ENCODE peak calls at places on chromosome 22, in six cellular contexts. J, I, A, P, Q and T are unnamed samples. For H3K9me3, the result is how much of the 10 kb centered on the place peaks cover.

GRCh38 chr22:40196628-40197027 is 18.9 kb downstream of the TNRC6B start:
- DNase-seq in J (no peak), A (peak), I (no peak), Q (no peak), P (no peak), T (no peak)

GRCh38 chr22:33379836-33380235 is 321.7 kb upstream of the SYN3 start:
- DNase-seq in I (no peak), J (no peak), A (no peak), Q (no peak), P (no peak), T (no peak)

GRCh38 chr22:21937821-21938070 is 14.9 kb downstream of the PPM1F start:
- DNase-seq in Q (no peak), A (peak), P (no peak), I (no peak), J (no peak), T (no peak)

GRCh38 chr22:46055176-46055850 is 78.4 kb upstream of the WNT7B start:
- DNase-seq in Q (peak), I (no peak), A (peak), J (peak), P (peak), T (no peak)

GRCh38 chr22:38569972-38570840 is at the start of gene DMC1:
- DNase-seq in J (peak), A (peak), I (peak), Q (peak), P (peak), T (peak)

GRCh38 chr22:22788460-22789037 is 99.1 kb upstream of the IGLL5 start:
- DNase-seq in I (no peak), J (no peak), Q (no peak), A (no peak), P (no peak), T (no peak)

GRCh38 chr22:50691521-50691920 is 18.9 kb downstream of the SHANK3 start:
- DNase-seq in J (no peak), I (no peak), P (no peak), A (peak), Q (peak), T (peak)

GRCh38 chr22:50215297-50216049 is 14.7 kb downstream of the SELENOO start:
- DNase-seq in I (no peak), P (no peak), A (no peak), J (no peak), Q (no peak), T (no peak)

GRCh38 chr22:41308544-41308947 is 7.2 kb downstream of the ZC3H7B start:
- DNase-seq in A (peak), I (no peak), J (no peak), P (no peak), Q (no peak), T (no peak)

GRCh38 chr22:37074537-37074936 is 23.0 kb downstream of the KCTD17 start:
- DNase-seq in A (no peak), P (no peak), J (no peak), I (no peak), Q (no peak), T (no peak)

GRCh38 chr22:45971389-45972028 is 5.5 kb downstream of the WNT7B start:
- DNase-seq in A (peak), Q (no peak), I (no peak), P (no peak), J (no peak), T (no peak)

GRCh38 chr22:27880778-27881394 is 38.2 kb downstream of the PITPNB start:
- DNase-seq in I (peak), P (peak), Q (peak), J (no peak), A (no peak), T (no peak)

GRCh38 chr22:31179345-31179744 is 19.4 kb downstream of the RNF185 start:
- DNase-seq in J (peak), P (peak), Q (no peak), A (no peak), I (no peak), T (no peak)

GRCh38 chr22:50506611-50507420 is 686 bp downstream of the LMF2 start:
- DNase-seq in A (peak), Q (peak), P (no peak), J (no peak), I (no peak), T (no peak)

GRCh38 chr22:22463855-22464540 is 44.5 kb downstream of the ZNF280B start:
- DNase-seq in Q (peak), I (peak), A (no peak), J (no peak), P (peak), T (peak)

GRCh38 chr22:27561301-27561820 is 240.2 kb downstream of the MN1 start:
- DNase-seq in J (no peak), Q (no peak), I (no peak), A (no peak), P (no peak), T (no peak)

GRCh38 chr22:25942989-25943411 is 201.0 kb downstream of the MYO18B start:
- DNase-seq in P (peak), I (no peak), J (no peak), A (no peak), Q (peak), T (no peak)

GRCh38 chr22:41857160-41857859 is 24.4 kb downstream of the SREBF2 start:
- DNase-seq in P (peak), I (peak), A (peak), Q (peak), J (no peak), T (peak)

GRCh38 chr22:41910599-41911291 is 4.1 kb downstream of the SHISA8 start:
- DNase-seq in Q (peak), I (peak), P (no peak), J (no peak), A (peak), T (no peak)

GRCh38 chr22:35984183-35984710 is 44.4 kb downstream of the RBFOX2 start:
- DNase-seq in I (no peak), A (no peak), J (no peak), Q (no peak), P (no peak), T (no peak)

GRCh38 chr22:36330655-36331305 is 57.0 kb downstream of the MYH9 start:
- DNase-seq in J (no peak), P (peak), A (peak), I (no peak), Q (no peak), T (no peak)

DNA sequence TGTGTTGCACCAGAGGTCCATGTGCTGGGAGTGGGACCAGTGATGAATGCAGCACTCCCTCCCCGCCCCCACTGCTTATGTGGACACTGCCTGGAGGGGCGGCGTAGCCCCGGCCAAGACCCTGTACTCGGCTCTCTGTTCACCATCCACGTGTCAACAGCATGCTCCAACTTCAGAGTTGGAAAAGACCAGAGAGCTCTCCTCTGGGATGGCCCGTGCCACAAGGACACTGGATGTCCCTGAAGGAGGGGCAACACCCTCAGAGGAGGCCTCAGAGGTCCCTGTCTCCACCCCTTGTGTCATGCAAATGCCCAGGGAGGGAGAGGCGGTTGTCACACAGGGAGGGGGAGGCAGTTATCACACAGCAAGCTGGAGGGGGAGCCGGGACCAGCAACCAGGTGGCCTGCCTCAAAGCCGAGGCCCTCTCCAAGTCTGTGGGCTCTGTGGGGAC is 121.3 kb downstream of the PHF21B start:
- DNase-seq in I (no peak), Q (no peak), A (no peak), J (peak), P (no peak), T (no peak)
- H3K9me3 ChIP-seq in I (under half), Q (under half), A (under half), J (under half), P (under half), T (under half)

DNA sequence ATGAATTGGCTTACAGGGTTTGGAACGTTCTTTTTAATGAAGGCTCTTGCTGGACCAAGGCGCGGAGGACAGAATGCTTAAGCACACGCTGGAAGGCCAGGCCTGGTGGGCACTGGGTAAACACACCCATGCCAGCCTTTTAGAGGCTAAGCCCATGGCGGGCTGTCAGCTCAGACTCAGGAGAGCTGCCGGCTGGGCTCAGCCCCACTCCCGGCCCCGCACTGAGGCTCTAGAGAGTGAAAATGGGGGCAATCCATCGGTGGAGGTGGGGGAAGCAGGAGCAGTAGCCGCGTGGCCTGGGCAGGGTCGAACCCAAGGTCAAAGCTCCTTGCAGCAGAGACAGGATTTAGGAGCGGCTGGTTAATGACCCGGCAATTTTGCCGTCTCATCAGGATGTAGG is 1157.4 kb downstream of the BRD1 start:
- DNase-seq in Q (no peak), I (no peak), J (no peak), P (no peak), A (no peak), T (no peak)
- H3K9me3 ChIP-seq in Q (under half), I (under half), J (under half), P (under half), A (under half), T (under half)

DNA sequence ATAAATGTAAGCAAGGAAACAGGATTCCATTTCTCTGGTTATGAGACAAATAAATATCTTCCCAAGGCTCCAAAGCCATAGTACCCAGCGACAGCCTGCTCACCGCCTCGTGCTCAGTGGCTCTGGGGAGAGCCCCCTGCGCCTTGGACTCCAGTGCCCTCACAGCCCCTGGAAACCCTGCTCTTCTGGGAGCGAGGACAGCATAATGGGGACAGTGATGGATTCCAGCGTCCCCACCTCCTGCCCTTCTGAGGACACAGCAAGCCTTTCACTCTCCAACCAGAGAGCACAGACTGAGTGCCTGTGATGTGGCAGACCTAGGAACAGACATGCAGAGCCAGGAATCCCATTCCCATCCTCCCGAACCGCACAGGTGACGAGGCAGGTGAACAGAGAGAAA is 660.8 kb downstream of the TBC1D22A start:
- DNase-seq in I (no peak), Q (no peak), P (no peak), A (no peak), J (no peak), T (no peak)
- H3K9me3 ChIP-seq in I (under half), Q (under half), P (under half), A (under half), J (under half), T (under half)

GRCh38 chr22:47367993-47368945 is 605.8 kb downstream of the TBC1D22A start:
- DNase-seq in Q (peak), A (peak), J (peak), I (no peak), P (peak), T (no peak)
- H3K9me3 ChIP-seq in Q (under half), A (under half), J (under half), I (under half), P (under half), T (under half)